ENCODE peak calls at places on chromosome 13, in eight cellular contexts. Y is stimulated activated CD8-positive, alpha-beta memory T cell treated with anti-CD3 and anti-CD28 coated beads, Interleukin-12 subunit alpha, Interleukin-12 subunit beta, amount 100 ng/mL, for 4 hours; Q is aorta; F is NCI-H1105; X is uterus; G is T follicular helper cell; V is GM19239; R is activated T-cell treated with anti-CD3 and anti-CD28 coated beads, Interleukin-2, amount 50 U/mL, for 72 hours. Z is an unnamed sample.

GRCh38 chr13:97182065-97182890 is 39.9 kb upstream of the MBNL2 start:
- DNase-seq in V (no peak), R (no peak), X (no peak), F (no peak), Y (no peak), G (no peak), Q (no peak), Z (no peak)

GRCh38 chr13:72304121-72304745 is 423.2 kb downstream of the MZT1 start:
- DNase-seq in G (no peak), F (no peak), Y (no peak), X (no peak), Q (no peak), V (no peak), R (no peak), Z (no peak)

GRCh38 chr13:28505543-28506135 is 10.7 kb upstream of the FLT1 start:
- DNase-seq in Q (no peak), X (no peak), Y (no peak), F (no peak), V (no peak), G (no peak), R (no peak), Z (no peak)

GRCh38 chr13:24709186-24709913 is 29.1 kb downstream of the ATP12A start:
- DNase-seq in Q (no peak), X (no peak), F (no peak), Y (no peak), V (peak), G (peak), R (peak), Z (peak)

GRCh38 chr13:100409132-100409531 is 179.5 kb downstream of the GGACT start:
- DNase-seq in G (no peak), F (no peak), X (no peak), V (no peak), Y (no peak), R (no peak), Q (no peak), Z (no peak)

GRCh38 chr13:98189841-98190505 is 12.9 kb upstream of the RNF113B start:
- DNase-seq in R (no peak), F (no peak), Y (no peak), Q (no peak), V (no peak), X (no peak), G (no peak), Z (no peak)

GRCh38 chr13:97234742-97235141 is 12.6 kb downstream of the MBNL2 start:
- DNase-seq in V (no peak), F (no peak), G (no peak), Y (no peak), R (no peak), Q (no peak), X (no peak), Z (no peak)

GRCh38 chr13:109874921-109875454 is 88.6 kb upstream of the IRS2 start:
- DNase-seq in G (no peak), F (no peak), R (no peak), X (no peak), Q (no peak), Y (no peak), V (no peak), Z (no peak)

GRCh38 chr13:26910754-26911465 is 150.3 kb upstream of the GPR12 start:
- DNase-seq in R (no peak), V (no peak), X (no peak), F (no peak), Y (no peak), Q (no peak), G (no peak), Z (no peak)

GRCh38 chr13:40983725-40984669 is 35.1 kb downstream of the ELF1 start:
- DNase-seq in Y (no peak), X (no peak), F (peak), R (no peak), V (no peak), G (no peak), Q (no peak), Z (no peak)

GRCh38 chr13:24097064-24097463 is 63.5 kb upstream of the SPATA13 start:
- DNase-seq in V (no peak), G (no peak), F (no peak), R (peak), X (no peak), Y (no peak), Q (no peak), Z (no peak)

GRCh38 chr13:44142540-44142867 is 231.1 kb upstream of the SERP2 start:
- DNase-seq in Y (no peak), F (no peak), V (no peak), X (peak), R (no peak), G (no peak), Q (no peak), Z (no peak)

GRCh38 chr13:75993823-75994222 is 357.7 kb downstream of the LMO7 start:
- DNase-seq in Q (no peak), G (no peak), V (no peak), X (no peak), R (no peak), F (no peak), Y (no peak), Z (no peak)

GRCh38 chr13:113546571-113547247 is 37.8 kb upstream of the TFDP1 start:
- DNase-seq in G (no peak), R (no peak), Q (peak), F (no peak), X (no peak), V (no peak), Y (no peak), Z (no peak)

GRCh38 chr13:28528388-28528787 is 33.5 kb upstream of the FLT1 start:
- DNase-seq in G (no peak), R (no peak), X (no peak), F (no peak), Q (no peak), Y (no peak), V (no peak), Z (no peak)

GRCh38 chr13:35838356-35838755 is 292.8 kb downstream of the DCLK1 start:
- DNase-seq in F (no peak), G (no peak), X (no peak), Q (no peak), R (no peak), V (no peak), Y (no peak), Z (no peak)

GRCh38 chr13:43977911-43978310 is 98.2 kb downstream of the LACC1 start:
- DNase-seq in X (no peak), Q (no peak), F (no peak), R (no peak), Y (no peak), V (no peak), G (no peak), Z (no peak)

GRCh38 chr13:96851856-96852255 is 142.4 kb downstream of the OXGR1 start:
- DNase-seq in G (no peak), Y (no peak), Q (no peak), X (no peak), R (no peak), V (no peak), F (no peak), Z (no peak)

GRCh38 chr13:99207511-99207910 is 6.9 kb downstream of the UBAC2 start:
- DNase-seq in G (no peak), X (no peak), R (no peak), F (no peak), Y (no peak), Q (no peak), V (no peak), Z (no peak)

Z was measured in GM13976.